ENCODE peak calls at places on chromosomes 7 and 10, in ten cellular contexts. One of them, this sample, is unnamed. For H3K4me1, the result is how much of the 10 kb centered on the place peaks cover.

GRCh38 chr7:84647797-84648762 is 453.5 kb upstream of the SEMA3A start:
- DNase-seq in uterus: no peak
- DNase-seq in body of pancreas: no peak
- DNase-seq in suprapubic skin: no peak
- DNase-seq in GM23338: no peak
- DNase-seq in BE2C: no peak
- DNase-seq in mammary epithelial cell: no peak
- DNase-seq in A549: no peak
- DNase-seq in transverse colon: no peak
- DNase-seq in upper lobe of right lung: no peak
- DNase-seq in this sample: no peak

GRCh38 chr7:56048245-56048644 is 3.0 kb downstream of the PSPH start:
- DNase-seq in uterus: no peak
- DNase-seq in body of pancreas: no peak
- DNase-seq in suprapubic skin: no peak
- DNase-seq in GM23338: no peak
- DNase-seq in BE2C: no peak
- DNase-seq in mammary epithelial cell: no peak
- DNase-seq in A549: no peak
- DNase-seq in transverse colon: no peak
- DNase-seq in upper lobe of right lung: peak
- DNase-seq in this sample: no peak

GRCh38 chr10:89267056-89267455 is 15.5 kb upstream of the LIPA start:
- DNase-seq in uterus: no peak
- DNase-seq in body of pancreas: no peak
- DNase-seq in suprapubic skin: no peak
- DNase-seq in GM23338: no peak
- DNase-seq in BE2C: no peak
- DNase-seq in mammary epithelial cell: no peak
- DNase-seq in A549: no peak
- DNase-seq in transverse colon: no peak
- DNase-seq in upper lobe of right lung: no peak
- DNase-seq in this sample: no peak

GRCh38 chr10:77809336-77809735 is 117.2 kb downstream of the DLG5 start:
- DNase-seq in uterus: no peak
- DNase-seq in body of pancreas: no peak
- DNase-seq in suprapubic skin: no peak
- DNase-seq in GM23338: no peak
- DNase-seq in BE2C: no peak
- DNase-seq in mammary epithelial cell: no peak
- DNase-seq in A549: no peak
- DNase-seq in transverse colon: no peak
- DNase-seq in upper lobe of right lung: no peak
- DNase-seq in this sample: no peak

GRCh38 chr10:116111483-116112095 is 161.4 kb downstream of the GFRA1 start:
- DNase-seq in uterus: no peak
- DNase-seq in body of pancreas: no peak
- DNase-seq in suprapubic skin: no peak
- DNase-seq in GM23338: peak
- DNase-seq in BE2C: no peak
- DNase-seq in mammary epithelial cell: no peak
- DNase-seq in A549: no peak
- DNase-seq in transverse colon: no peak
- DNase-seq in upper lobe of right lung: no peak
- DNase-seq in this sample: no peak

GRCh38 chr7:117323585-117323876 is 673 bp upstream of the WNT2 start:
- DNase-seq in uterus: no peak
- DNase-seq in body of pancreas: no peak
- DNase-seq in suprapubic skin: no peak
- DNase-seq in GM23338: peak
- DNase-seq in BE2C: no peak
- DNase-seq in mammary epithelial cell: no peak
- DNase-seq in A549: no peak
- DNase-seq in transverse colon: no peak
- DNase-seq in upper lobe of right lung: no peak
- DNase-seq in this sample: no peak

GRCh38 chr10:11934262-11934661 is 108.3 kb downstream of the UPF2 start:
- DNase-seq in uterus: no peak
- DNase-seq in body of pancreas: no peak
- DNase-seq in suprapubic skin: no peak
- DNase-seq in GM23338: peak
- DNase-seq in BE2C: no peak
- DNase-seq in mammary epithelial cell: no peak
- DNase-seq in A549: no peak
- DNase-seq in transverse colon: peak
- DNase-seq in upper lobe of right lung: no peak
- DNase-seq in this sample: no peak

GRCh38 chr10:49258351-49258683 is 40.7 kb upstream of the C10orf71 start:
- DNase-seq in uterus: no peak
- DNase-seq in body of pancreas: no peak
- DNase-seq in suprapubic skin: no peak
- DNase-seq in GM23338: no peak
- DNase-seq in BE2C: no peak
- DNase-seq in mammary epithelial cell: no peak
- DNase-seq in A549: no peak
- DNase-seq in transverse colon: no peak
- DNase-seq in upper lobe of right lung: no peak
- DNase-seq in this sample: no peak

GRCh38 chr7:98617051-98617959 is at the start of gene NPTX2:
- DNase-seq in uterus: no peak
- DNase-seq in body of pancreas: peak
- DNase-seq in suprapubic skin: no peak
- DNase-seq in GM23338: peak
- DNase-seq in BE2C: peak
- DNase-seq in mammary epithelial cell: peak
- DNase-seq in A549: no peak
- DNase-seq in transverse colon: peak
- DNase-seq in upper lobe of right lung: peak
- DNase-seq in this sample: no peak

GRCh38 chr7:20306499-20306946 is 24.2 kb upstream of the ITGB8 start:
- DNase-seq in uterus: no peak
- DNase-seq in body of pancreas: no peak
- DNase-seq in suprapubic skin: no peak
- DNase-seq in GM23338: peak
- DNase-seq in BE2C: no peak
- DNase-seq in mammary epithelial cell: no peak
- DNase-seq in A549: no peak
- DNase-seq in transverse colon: no peak
- DNase-seq in upper lobe of right lung: no peak
- DNase-seq in this sample: peak

GRCh38 chr10:75398630-75399460 is 2.7 kb downstream of the ZNF503 start:
- DNase-seq in uterus: peak
- DNase-seq in body of pancreas: peak
- DNase-seq in suprapubic skin: no peak
- DNase-seq in GM23338: peak
- DNase-seq in BE2C: no peak
- DNase-seq in mammary epithelial cell: peak
- DNase-seq in A549: no peak
- DNase-seq in transverse colon: peak
- DNase-seq in upper lobe of right lung: peak
- DNase-seq in this sample: no peak

GRCh38 chr7:143247372-143247771 is 15.9 kb upstream of the GSTK1 start:
- DNase-seq in uterus: no peak
- DNase-seq in body of pancreas: no peak
- DNase-seq in suprapubic skin: no peak
- DNase-seq in GM23338: no peak
- DNase-seq in BE2C: no peak
- DNase-seq in mammary epithelial cell: no peak
- DNase-seq in A549: no peak
- DNase-seq in transverse colon: no peak
- DNase-seq in upper lobe of right lung: no peak
- DNase-seq in this sample: no peak

GRCh38 chr10:5292196-5292735 is 72.5 kb upstream of the UCN3 start:
- DNase-seq in uterus: no peak
- DNase-seq in body of pancreas: no peak
- DNase-seq in suprapubic skin: no peak
- DNase-seq in GM23338: no peak
- DNase-seq in BE2C: no peak
- DNase-seq in mammary epithelial cell: no peak
- DNase-seq in A549: no peak
- DNase-seq in transverse colon: no peak
- DNase-seq in upper lobe of right lung: no peak
- DNase-seq in this sample: no peak

GRCh38 chr7:133408212-133408611 is 155.3 kb downstream of the EXOC4 start:
- DNase-seq in uterus: no peak
- DNase-seq in body of pancreas: no peak
- DNase-seq in suprapubic skin: no peak
- DNase-seq in GM23338: no peak
- DNase-seq in BE2C: no peak
- DNase-seq in mammary epithelial cell: no peak
- DNase-seq in A549: no peak
- DNase-seq in transverse colon: no peak
- DNase-seq in upper lobe of right lung: no peak
- DNase-seq in this sample: no peak

GRCh38 chr10:118195729-118196128 is 146.4 kb downstream of the FAM204A start:
- DNase-seq in uterus: no peak
- DNase-seq in body of pancreas: no peak
- DNase-seq in suprapubic skin: no peak
- DNase-seq in GM23338: no peak
- DNase-seq in BE2C: no peak
- DNase-seq in mammary epithelial cell: no peak
- DNase-seq in A549: no peak
- DNase-seq in transverse colon: no peak
- DNase-seq in upper lobe of right lung: no peak
- DNase-seq in this sample: no peak

GRCh38 chr10:113849140-113849803 is 4.6 kb downstream of the DCLRE1A start:
- DNase-seq in uterus: no peak
- DNase-seq in body of pancreas: no peak
- DNase-seq in suprapubic skin: no peak
- DNase-seq in GM23338: no peak
- DNase-seq in BE2C: no peak
- DNase-seq in mammary epithelial cell: no peak
- DNase-seq in A549: no peak
- DNase-seq in transverse colon: no peak
- DNase-seq in upper lobe of right lung: no peak
- DNase-seq in this sample: no peak
- TF ChIP-seq CTCF in uterus: no peak
- TF ChIP-seq CTCF in body of pancreas: no peak
- TF ChIP-seq CTCF in suprapubic skin: no peak
- TF ChIP-seq CTCF in GM23338: no peak
- TF ChIP-seq CTCF in BE2C: no peak
- TF ChIP-seq CTCF in mammary epithelial cell: no peak
- TF ChIP-seq CTCF in A549: no peak
- TF ChIP-seq CTCF in transverse colon: no peak
- TF ChIP-seq CTCF in upper lobe of right lung: no peak
- TF ChIP-seq CTCF in this sample: no peak

GRCh38 chr7:35818513-35818912 is 17.7 kb downstream of the SEPTIN7 start:
- DNase-seq in uterus: no peak
- DNase-seq in body of pancreas: no peak
- DNase-seq in suprapubic skin: no peak
- DNase-seq in GM23338: no peak
- DNase-seq in BE2C: no peak
- DNase-seq in mammary epithelial cell: no peak
- DNase-seq in A549: no peak
- DNase-seq in transverse colon: no peak
- DNase-seq in upper lobe of right lung: no peak
- DNase-seq in this sample: no peak
- H3K4me1 ChIP-seq in uterus: under half
- H3K4me1 ChIP-seq in body of pancreas: under half
- H3K4me1 ChIP-seq in suprapubic skin: under half
- H3K4me1 ChIP-seq in GM23338: under half
- H3K4me1 ChIP-seq in BE2C: under half
- H3K4me1 ChIP-seq in mammary epithelial cell: under half
- H3K4me1 ChIP-seq in A549: under half
- H3K4me1 ChIP-seq in transverse colon: under half
- H3K4me1 ChIP-seq in upper lobe of right lung: under half
- H3K4me1 ChIP-seq in this sample: under half

GRCh38 chr10:26216949-26217395 is 398 bp downstream of the GAD2 start:
- DNase-seq in uterus: no peak
- DNase-seq in body of pancreas: no peak
- DNase-seq in suprapubic skin: no peak
- DNase-seq in GM23338: no peak
- DNase-seq in BE2C: no peak
- DNase-seq in mammary epithelial cell: no peak
- DNase-seq in A549: no peak
- DNase-seq in transverse colon: no peak
- DNase-seq in upper lobe of right lung: no peak
- DNase-seq in this sample: no peak

GRCh38 chr10:26214538-26215461 is 1.8 kb upstream of the GAD2 start:
- DNase-seq in uterus: no peak
- DNase-seq in body of pancreas: no peak
- DNase-seq in suprapubic skin: no peak
- DNase-seq in GM23338: peak
- DNase-seq in BE2C: no peak
- DNase-seq in mammary epithelial cell: no peak
- DNase-seq in A549: no peak
- DNase-seq in transverse colon: no peak
- DNase-seq in upper lobe of right lung: no peak
- DNase-seq in this sample: no peak

GRCh38 chr10:26215923-26216576 is 524 bp upstream of the GAD2 start:
- DNase-seq in uterus: no peak
- DNase-seq in body of pancreas: peak
- DNase-seq in suprapubic skin: no peak
- DNase-seq in GM23338: peak
- DNase-seq in BE2C: no peak
- DNase-seq in mammary epithelial cell: no peak
- DNase-seq in A549: peak
- DNase-seq in transverse colon: no peak
- DNase-seq in upper lobe of right lung: peak
- DNase-seq in this sample: no peak

GRCh38 chr10:26216577-26216948 is at the start of gene GAD2:
- DNase-seq in uterus: no peak
- DNase-seq in body of pancreas: no peak
- DNase-seq in suprapubic skin: no peak
- DNase-seq in GM23338: peak
- DNase-seq in BE2C: no peak
- DNase-seq in mammary epithelial cell: no peak
- DNase-seq in A549: no peak
- DNase-seq in transverse colon: no peak
- DNase-seq in upper lobe of right lung: no peak
- DNase-seq in this sample: no peak

GRCh38 chr10:26215534-26215922 is 1.0 kb upstream of the GAD2 start:
- DNase-seq in uterus: no peak
- DNase-seq in body of pancreas: no peak
- DNase-seq in suprapubic skin: no peak
- DNase-seq in GM23338: peak
- DNase-seq in BE2C: no peak
- DNase-seq in mammary epithelial cell: no peak
- DNase-seq in A549: no peak
- DNase-seq in transverse colon: no peak
- DNase-seq in upper lobe of right lung: no peak
- DNase-seq in this sample: no peak
- H3K4me3 ChIP-seq in uterus: no peak
- H3K4me3 ChIP-seq in body of pancreas: no peak
- H3K4me3 ChIP-seq in suprapubic skin: peak
- H3K4me3 ChIP-seq in GM23338: peak
- H3K4me3 ChIP-seq in BE2C: no peak
- H3K4me3 ChIP-seq in mammary epithelial cell: no peak
- H3K4me3 ChIP-seq in A549: peak
- H3K4me3 ChIP-seq in transverse colon: no peak
- H3K4me3 ChIP-seq in upper lobe of right lung: no peak
- H3K4me3 ChIP-seq in this sample: no peak

DNA sequence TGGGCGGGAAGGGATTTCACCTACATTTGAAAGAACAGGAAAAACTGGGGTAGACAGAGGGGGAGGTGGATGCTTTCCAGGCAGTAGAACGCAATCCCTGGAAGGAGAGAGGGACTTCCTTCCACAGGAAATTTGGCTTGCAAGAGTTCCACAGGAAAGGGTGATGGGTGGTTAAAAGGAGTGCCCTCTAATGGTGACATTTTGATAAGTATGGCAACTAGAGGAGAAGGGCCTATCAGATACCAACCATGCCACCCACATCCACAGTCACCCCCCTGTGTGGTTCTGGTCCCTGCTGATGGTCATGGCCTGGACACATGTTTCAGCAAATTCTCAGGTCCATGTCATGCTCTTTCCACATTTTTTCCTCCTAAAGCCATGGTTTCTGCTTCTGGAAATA is 27.1 kb upstream of the COL13A1 start:
- DNase-seq in uterus: no peak
- DNase-seq in body of pancreas: no peak
- DNase-seq in suprapubic skin: no peak
- DNase-seq in GM23338: no peak
- DNase-seq in BE2C: no peak
- DNase-seq in mammary epithelial cell: no peak
- DNase-seq in A549: no peak
- DNase-seq in transverse colon: no peak
- DNase-seq in upper lobe of right lung: no peak
- DNase-seq in this sample: no peak
- TF ChIP-seq CTCF in uterus: no peak
- TF ChIP-seq CTCF in body of pancreas: no peak
- TF ChIP-seq CTCF in suprapubic skin: no peak
- TF ChIP-seq CTCF in GM23338: no peak
- TF ChIP-seq CTCF in BE2C: peak
- TF ChIP-seq CTCF in mammary epithelial cell: peak
- TF ChIP-seq CTCF in A549: no peak
- TF ChIP-seq CTCF in transverse colon: no peak
- TF ChIP-seq CTCF in upper lobe of right lung: no peak
- TF ChIP-seq CTCF in this sample: no peak

This sample was measured in Caco-2.